ENCODE peak calls at places on chromosome 9, in four cellular contexts. Z, H, M and A are unnamed samples.

GRCh38 chr9:35258665-35259474 is 97.1 kb downstream of the UNC13B start:
- DNase-seq in Z (peak), H (peak), M (no peak), A (peak)

GRCh38 chr9:115997923-115998322 is 155.7 kb upstream of the PAPPA start:
- DNase-seq in Z (no peak), H (peak), M (no peak), A (no peak)

GRCh38 chr9:4327504-4328191 is 27.8 kb upstream of the GLIS3 start:
- DNase-seq in Z (no peak), H (peak), M (no peak), A (no peak)

GRCh38 chr9:17004500-17004899 is 130.3 kb upstream of the CNTLN start:
- DNase-seq in Z (no peak), H (peak), M (no peak), A (no peak)

GRCh38 chr9:83959061-83959460 is 21.0 kb downstream of the HNRNPK start:
- DNase-seq in Z (no peak), H (peak), M (no peak), A (no peak)

GRCh38 chr9:110900917-110901316 is 137.4 kb downstream of the LPAR1 start:
- DNase-seq in Z (no peak), H (no peak), M (no peak), A (no peak)

GRCh38 chr9:26682041-26682440 is 210.6 kb downstream of the CAAP1 start:
- DNase-seq in Z (no peak), H (no peak), M (no peak), A (no peak)

GRCh38 chr9:120151806-120152205 is 428.2 kb downstream of the CDK5RAP2 start:
- DNase-seq in Z (peak), H (no peak), M (no peak), A (no peak)